ENCODE peak calls at places on chromosomes 13 and 19, in ten cellular contexts. A is T-helper 1 cell; Y is NCI-H2029 treated with DMSO at 0.1 percent for 48 hours; V is mammary epithelial cell; L is NCI-H446 treated with DMSO at 0.1 percent for 48 hours; T is amniotic stem cell; R is small intestine; X is COR-L47; K is posterior cingulate gyrus; I is stimulated activated CD8-positive, alpha-beta memory T cell treated with anti-CD3 and anti-CD28 coated beads, Interleukin-12 subunit alpha, Interleukin-12 subunit beta, amount 100 ng/mL, for 1 hour. Z is an unnamed sample.

GRCh38 chr19:33278403-33279269 is 23.7 kb downstream of the CEBPA start:
- DNase-seq in A (no peak), Y (no peak), V (no peak), L (no peak), T (no peak), R (no peak), X (no peak), K (no peak), I (no peak), Z (no peak)

GRCh38 chr19:46886546-46887239 is 25.9 kb downstream of the ARHGAP35 start:
- DNase-seq in A (no peak), Y (no peak), V (no peak), L (no peak), T (no peak), R (no peak), X (no peak), K (no peak), I (no peak), Z (no peak)

GRCh38 chr19:15365264-15365663 is 14.3 kb downstream of the AKAP8 start:
- DNase-seq in A (no peak), Y (no peak), V (no peak), L (no peak), T (no peak), R (no peak), X (no peak), K (no peak), I (no peak), Z (no peak)

GRCh38 chr19:31339405-31339804 is 9.8 kb downstream of the TSHZ3 start:
- DNase-seq in A (no peak), Y (no peak), V (no peak), L (no peak), T (no peak), R (no peak), X (no peak), K (no peak), I (no peak), Z (no peak)

GRCh38 chr19:45069056-45069455 is 7.2 kb downstream of the ZNF296 start:
- DNase-seq in A (no peak), Y (no peak), V (peak), L (no peak), T (no peak), R (peak), X (no peak), K (no peak), I (no peak), Z (peak)

GRCh38 chr13:95858286-95859075 is 181.5 kb downstream of the DNAJC3 start:
- DNase-seq in A (no peak), Y (no peak), V (no peak), L (no peak), T (no peak), R (peak), X (peak), K (no peak), I (no peak), Z (peak)

GRCh38 chr19:30171138-30171635 is 201.0 kb upstream of the ZNF536 start:
- DNase-seq in A (no peak), Y (no peak), V (no peak), L (no peak), T (no peak), R (no peak), X (no peak), K (no peak), I (no peak), Z (no peak)

GRCh38 chr13:56424246-56424645 is 716.5 kb upstream of the PRR20A start:
- DNase-seq in A (no peak), Y (no peak), V (peak), L (no peak), T (no peak), R (no peak), X (no peak), K (no peak), I (no peak), Z (peak)

GRCh38 chr19:21269813-21270212 is 59.4 kb downstream of the ZNF708 start:
- DNase-seq in A (no peak), Y (no peak), V (no peak), L (no peak), T (no peak), R (no peak), X (no peak), K (no peak), I (no peak), Z (no peak)

GRCh38 chr19:2808129-2808941 is 11.3 kb upstream of the ZNF554 start:
- DNase-seq in A (no peak), Y (no peak), V (no peak), L (no peak), T (no peak), R (no peak), X (no peak), K (peak), I (no peak), Z (no peak)